ENCODE peak calls at places on chromosome 20, in seven cellular contexts. One of them, this sample, is unnamed. For H3K9me3, the result is how much of the 10 kb centered on the place peaks cover.

GRCh38 chr20:10078403-10078802 is 43.6 kb downstream of the ANKEF1 start:
- DNase-seq in esophagus squamous epithelium: no peak
- DNase-seq in IMR-90: no peak
- DNase-seq in esophagus muscularis mucosa: no peak
- DNase-seq in HCT116: no peak
- DNase-seq in right lobe of liver: no peak
- DNase-seq in A549: no peak
- DNase-seq in this sample: no peak

GRCh38 chr20:36408219-36408618 is 102.1 kb downstream of the DLGAP4 start:
- DNase-seq in esophagus squamous epithelium: no peak
- DNase-seq in IMR-90: peak
- DNase-seq in esophagus muscularis mucosa: no peak
- DNase-seq in HCT116: no peak
- DNase-seq in right lobe of liver: no peak
- DNase-seq in A549: no peak
- DNase-seq in this sample: no peak

GRCh38 chr20:35344354-35344837 is 52.2 kb upstream of the FAM83C start:
- DNase-seq in esophagus squamous epithelium: no peak
- DNase-seq in IMR-90: peak
- DNase-seq in esophagus muscularis mucosa: no peak
- DNase-seq in HCT116: no peak
- DNase-seq in right lobe of liver: peak
- DNase-seq in A549: no peak
- DNase-seq in this sample: peak

GRCh38 chr20:16556299-16556698 is 16.9 kb downstream of the KIF16B start:
- DNase-seq in esophagus squamous epithelium: no peak
- DNase-seq in IMR-90: peak
- DNase-seq in esophagus muscularis mucosa: no peak
- DNase-seq in HCT116: no peak
- DNase-seq in right lobe of liver: no peak
- DNase-seq in A549: no peak
- DNase-seq in this sample: no peak

GRCh38 chr20:64115171-64115911 is 8.0 kb upstream of the NPBWR2 start:
- DNase-seq in esophagus squamous epithelium: no peak
- DNase-seq in IMR-90: no peak
- DNase-seq in esophagus muscularis mucosa: no peak
- DNase-seq in HCT116: no peak
- DNase-seq in right lobe of liver: peak
- DNase-seq in A549: no peak
- DNase-seq in this sample: no peak

GRCh38 chr20:1334370-1334731 is 5.4 kb upstream of the SDCBP2 start:
- DNase-seq in esophagus squamous epithelium: no peak
- DNase-seq in IMR-90: no peak
- DNase-seq in esophagus muscularis mucosa: peak
- DNase-seq in HCT116: no peak
- DNase-seq in right lobe of liver: no peak
- DNase-seq in A549: no peak
- DNase-seq in this sample: no peak

GRCh38 chr20:11851646-11852045 is 66.0 kb upstream of the BTBD3 start:
- DNase-seq in esophagus squamous epithelium: no peak
- DNase-seq in IMR-90: peak
- DNase-seq in esophagus muscularis mucosa: no peak
- DNase-seq in HCT116: no peak
- DNase-seq in right lobe of liver: no peak
- DNase-seq in A549: no peak
- DNase-seq in this sample: no peak

GRCh38 chr20:48621256-48622078 is 206.3 kb downstream of the PREX1 start:
- DNase-seq in esophagus squamous epithelium: no peak
- DNase-seq in IMR-90: peak
- DNase-seq in esophagus muscularis mucosa: no peak
- DNase-seq in HCT116: no peak
- DNase-seq in right lobe of liver: peak
- DNase-seq in A549: peak
- DNase-seq in this sample: no peak

GRCh38 chr20:5489596-5489995 is 172.8 kb upstream of the PROKR2 start:
- DNase-seq in esophagus squamous epithelium: no peak
- DNase-seq in IMR-90: no peak
- DNase-seq in esophagus muscularis mucosa: no peak
- DNase-seq in HCT116: no peak
- DNase-seq in right lobe of liver: no peak
- DNase-seq in A549: no peak
- DNase-seq in this sample: no peak

GRCh38 chr20:63686492-63687321 is 9.7 kb upstream of the TNFRSF6B start:
- DNase-seq in esophagus squamous epithelium: no peak
- DNase-seq in IMR-90: peak
- DNase-seq in esophagus muscularis mucosa: peak
- DNase-seq in HCT116: peak
- DNase-seq in right lobe of liver: peak
- DNase-seq in A549: no peak
- DNase-seq in this sample: peak

GRCh38 chr20:61872371-61872900 is 193.2 kb downstream of the TAF4 start:
- DNase-seq in esophagus squamous epithelium: no peak
- DNase-seq in IMR-90: no peak
- DNase-seq in esophagus muscularis mucosa: no peak
- DNase-seq in HCT116: no peak
- DNase-seq in right lobe of liver: no peak
- DNase-seq in A549: no peak
- DNase-seq in this sample: peak

GRCh38 chr20:23118144-23118543 is 32.0 kb upstream of the CD93 start:
- DNase-seq in esophagus squamous epithelium: no peak
- DNase-seq in IMR-90: no peak
- DNase-seq in esophagus muscularis mucosa: no peak
- DNase-seq in HCT116: no peak
- DNase-seq in right lobe of liver: no peak
- DNase-seq in A549: no peak
- DNase-seq in this sample: no peak

GRCh38 chr20:38343798-38344701 is 2.2 kb upstream of the LBP start:
- DNase-seq in esophagus squamous epithelium: no peak
- DNase-seq in IMR-90: no peak
- DNase-seq in esophagus muscularis mucosa: no peak
- DNase-seq in HCT116: no peak
- DNase-seq in right lobe of liver: peak
- DNase-seq in A549: no peak
- DNase-seq in this sample: no peak

GRCh38 chr20:38342196-38342595 is 4.1 kb upstream of the LBP start:
- DNase-seq in esophagus squamous epithelium: no peak
- DNase-seq in IMR-90: no peak
- DNase-seq in esophagus muscularis mucosa: no peak
- DNase-seq in HCT116: no peak
- DNase-seq in right lobe of liver: no peak
- DNase-seq in A549: no peak
- DNase-seq in this sample: no peak

GRCh38 chr20:38342716-38343106 is 3.6 kb upstream of the LBP start:
- DNase-seq in esophagus squamous epithelium: no peak
- DNase-seq in IMR-90: no peak
- DNase-seq in esophagus muscularis mucosa: no peak
- DNase-seq in HCT116: no peak
- DNase-seq in right lobe of liver: no peak
- DNase-seq in A549: no peak
- DNase-seq in this sample: no peak

GRCh38 chr20:38345643-38346042 is 639 bp upstream of the LBP start:
- DNase-seq in esophagus squamous epithelium: no peak
- DNase-seq in IMR-90: no peak
- DNase-seq in esophagus muscularis mucosa: no peak
- DNase-seq in HCT116: no peak
- DNase-seq in right lobe of liver: no peak
- DNase-seq in A549: no peak
- DNase-seq in this sample: no peak

DNA sequence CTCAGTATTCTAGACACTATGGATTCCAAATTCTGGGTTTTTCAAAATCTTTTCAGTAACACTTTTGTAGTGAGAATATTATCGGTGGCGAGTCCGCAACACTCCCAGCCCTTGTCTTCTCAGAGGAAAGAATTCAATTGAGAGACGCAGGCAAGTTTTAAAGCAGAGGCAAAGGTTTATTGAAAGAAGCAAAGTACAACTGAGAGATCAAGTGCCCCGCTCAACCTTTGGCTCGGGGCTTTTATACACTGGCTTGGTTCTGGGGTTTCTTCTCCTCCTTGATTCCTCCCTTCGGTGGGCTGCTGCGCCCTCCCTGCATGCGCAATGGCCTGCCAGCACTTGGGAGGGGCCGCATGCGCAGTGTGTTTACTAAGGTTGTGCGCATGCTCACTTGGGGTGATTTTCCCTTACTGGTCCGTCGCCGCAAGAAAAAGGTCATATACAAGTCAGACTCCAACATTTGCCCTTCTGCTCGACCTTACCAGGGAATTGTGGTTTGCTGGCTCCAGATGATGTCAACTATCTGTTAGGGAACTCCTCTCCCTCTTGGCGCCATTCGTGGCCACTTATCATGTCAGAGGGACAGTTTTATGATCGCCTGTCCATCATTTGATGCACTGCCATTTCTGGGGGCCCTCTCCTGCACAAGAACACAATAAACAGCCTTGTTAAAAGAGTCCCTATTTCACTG is 3.0 kb upstream of the LBP start:
- DNase-seq in esophagus squamous epithelium: no peak
- DNase-seq in IMR-90: peak
- DNase-seq in esophagus muscularis mucosa: no peak
- DNase-seq in HCT116: no peak
- DNase-seq in right lobe of liver: peak
- DNase-seq in A549: no peak
- DNase-seq in this sample: no peak
- TF ChIP-seq POLR2A in esophagus squamous epithelium: no peak
- TF ChIP-seq POLR2A in IMR-90: no peak
- TF ChIP-seq POLR2A in esophagus muscularis mucosa: no peak
- TF ChIP-seq POLR2A in HCT116: no peak
- TF ChIP-seq POLR2A in right lobe of liver: peak
- TF ChIP-seq POLR2A in A549: no peak
- TF ChIP-seq POLR2A in this sample: no peak

GRCh38 chr20:54922636-54923035 is 447.2 kb downstream of the DOK5 start:
- DNase-seq in esophagus squamous epithelium: no peak
- DNase-seq in IMR-90: no peak
- DNase-seq in esophagus muscularis mucosa: no peak
- DNase-seq in HCT116: no peak
- DNase-seq in right lobe of liver: no peak
- DNase-seq in A549: no peak
- DNase-seq in this sample: no peak

GRCh38 chr20:54929191-54929590 is 453.8 kb downstream of the DOK5 start:
- DNase-seq in esophagus squamous epithelium: no peak
- DNase-seq in IMR-90: no peak
- DNase-seq in esophagus muscularis mucosa: no peak
- DNase-seq in HCT116: no peak
- DNase-seq in right lobe of liver: no peak
- DNase-seq in A549: no peak
- DNase-seq in this sample: no peak

GRCh38 chr20:54933212-54933904 is 458.0 kb downstream of the DOK5 start:
- DNase-seq in esophagus squamous epithelium: no peak
- DNase-seq in IMR-90: no peak
- DNase-seq in esophagus muscularis mucosa: no peak
- DNase-seq in HCT116: no peak
- DNase-seq in right lobe of liver: no peak
- DNase-seq in A549: no peak
- DNase-seq in this sample: no peak

DNA sequence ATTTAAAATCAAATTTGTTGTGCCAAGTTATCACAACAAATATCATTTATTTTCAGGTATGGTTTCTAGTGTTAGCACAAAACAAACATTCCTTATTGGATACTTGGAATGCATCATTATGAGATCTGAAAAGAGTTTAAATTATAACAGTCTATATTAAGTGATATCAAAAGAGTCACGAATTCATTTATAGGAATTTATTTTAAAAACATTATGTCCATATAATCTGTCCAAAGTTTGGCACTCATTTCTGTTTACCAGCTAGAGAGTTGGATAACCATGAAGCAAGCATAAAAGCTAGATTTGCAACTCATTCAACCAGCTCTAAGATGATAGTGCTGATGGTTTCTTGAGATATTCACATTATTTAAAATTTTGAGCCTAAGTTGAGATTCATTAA is 453.2 kb downstream of the DOK5 start:
- DNase-seq in esophagus squamous epithelium: no peak
- DNase-seq in IMR-90: no peak
- DNase-seq in esophagus muscularis mucosa: no peak
- DNase-seq in HCT116: no peak
- DNase-seq in right lobe of liver: no peak
- DNase-seq in A549: no peak
- DNase-seq in this sample: no peak
- H3K9me3 ChIP-seq in esophagus squamous epithelium: under half
- H3K9me3 ChIP-seq in IMR-90: under half
- H3K9me3 ChIP-seq in esophagus muscularis mucosa: under half
- H3K9me3 ChIP-seq in HCT116: under half
- H3K9me3 ChIP-seq in right lobe of liver: under half
- H3K9me3 ChIP-seq in A549: under half
- H3K9me3 ChIP-seq in this sample: under half

GRCh38 chr20:41141153-41141815 is 3.9 kb downstream of the PLCG1 start:
- DNase-seq in esophagus squamous epithelium: no peak
- DNase-seq in IMR-90: peak
- DNase-seq in esophagus muscularis mucosa: no peak
- DNase-seq in HCT116: no peak
- DNase-seq in right lobe of liver: no peak
- DNase-seq in A549: no peak
- DNase-seq in this sample: peak

GRCh38 chr20:41142914-41143313 is 5.6 kb downstream of the PLCG1 start:
- DNase-seq in esophagus squamous epithelium: no peak
- DNase-seq in IMR-90: no peak
- DNase-seq in esophagus muscularis mucosa: no peak
- DNase-seq in HCT116: no peak
- DNase-seq in right lobe of liver: no peak
- DNase-seq in A549: no peak
- DNase-seq in this sample: no peak

GRCh38 chr20:41142241-41142640 is 4.9 kb downstream of the PLCG1 start:
- DNase-seq in esophagus squamous epithelium: no peak
- DNase-seq in IMR-90: no peak
- DNase-seq in esophagus muscularis mucosa: no peak
- DNase-seq in HCT116: no peak
- DNase-seq in right lobe of liver: no peak
- DNase-seq in A549: no peak
- DNase-seq in this sample: no peak

GRCh38 chr20:41145317-41145716 is 8.0 kb downstream of the PLCG1 start:
- DNase-seq in esophagus squamous epithelium: no peak
- DNase-seq in IMR-90: no peak
- DNase-seq in esophagus muscularis mucosa: no peak
- DNase-seq in HCT116: no peak
- DNase-seq in right lobe of liver: no peak
- DNase-seq in A549: no peak
- DNase-seq in this sample: no peak

DNA sequence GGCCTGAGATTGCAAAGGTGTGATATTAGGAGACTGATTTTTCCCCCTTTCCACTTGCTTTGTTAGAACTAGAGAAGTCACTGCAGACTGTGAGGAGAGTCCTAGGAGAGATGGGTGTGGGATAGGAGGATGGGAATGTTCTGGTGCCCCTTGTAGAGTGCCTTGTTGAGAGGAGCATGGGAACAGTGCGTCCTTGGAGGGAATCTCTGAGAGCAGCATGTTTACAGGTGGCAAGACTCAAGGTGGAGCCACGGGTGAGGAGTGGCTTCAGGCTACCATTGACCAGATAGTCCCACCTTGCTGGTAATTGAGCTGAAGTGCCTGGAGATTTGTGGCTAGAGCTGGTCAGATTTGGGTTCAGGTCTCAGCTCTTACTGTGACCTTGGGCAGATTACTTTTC is 6.0 kb downstream of the PLCG1 start:
- DNase-seq in esophagus squamous epithelium: no peak
- DNase-seq in IMR-90: no peak
- DNase-seq in esophagus muscularis mucosa: no peak
- DNase-seq in HCT116: no peak
- DNase-seq in right lobe of liver: no peak
- DNase-seq in A549: no peak
- DNase-seq in this sample: no peak
- H3K4me3 ChIP-seq in esophagus squamous epithelium: no peak
- H3K4me3 ChIP-seq in IMR-90: no peak
- H3K4me3 ChIP-seq in esophagus muscularis mucosa: no peak
- H3K4me3 ChIP-seq in HCT116: no peak
- H3K4me3 ChIP-seq in right lobe of liver: no peak
- H3K4me3 ChIP-seq in A549: no peak
- H3K4me3 ChIP-seq in this sample: no peak

GRCh38 chr20:32465092-32465900 is 107.2 kb downstream of the ASXL1 start:
- DNase-seq in esophagus squamous epithelium: no peak
- DNase-seq in IMR-90: peak
- DNase-seq in esophagus muscularis mucosa: no peak
- DNase-seq in HCT116: no peak
- DNase-seq in right lobe of liver: peak
- DNase-seq in A549: peak
- DNase-seq in this sample: peak
- TF ChIP-seq POLR2A in esophagus squamous epithelium: no peak
- TF ChIP-seq POLR2A in IMR-90: peak
- TF ChIP-seq POLR2A in esophagus muscularis mucosa: no peak
- TF ChIP-seq POLR2A in HCT116: no peak
- TF ChIP-seq POLR2A in right lobe of liver: peak
- TF ChIP-seq POLR2A in A549: no peak
- TF ChIP-seq POLR2A in this sample: no peak